ENCODE peak calls at places on chromosomes 5 and 9, in ten cellular contexts. X is fibroblast of pulmonary artery, C is Peyer's patch, K is fibroblast of mammary gland, B is endothelial cell, V is PC-3, Z is A549, S is choroid plexus epithelial cell, J is stomach, D is lower lobe of right lung. O is an unnamed sample.

GRCh38 chr5:139182528-139183296 is 15.5 kb downstream of the SIL1 start:
- DNase-seq in X (no peak), C (no peak), K (no peak), B (no peak), V (no peak), Z (no peak), S (no peak), J (no peak), D (no peak), O (no peak)

GRCh38 chr9:27528278-27528885 is 1.2 kb downstream of the MOB3B start:
- DNase-seq in X (peak), C (peak), K (peak), B (peak), V (no peak), Z (no peak), S (peak), J (peak), D (peak), O (no peak)

GRCh38 chr5:109516385-109516784 is 106.6 kb upstream of the PJA2 start:
- DNase-seq in X (peak), C (no peak), K (peak), B (no peak), V (peak), Z (no peak), S (no peak), J (no peak), D (no peak), O (peak)

GRCh38 chr5:119341452-119342349 is 14.1 kb upstream of the TNFAIP8 start:
- DNase-seq in X (no peak), C (no peak), K (no peak), B (no peak), V (no peak), Z (no peak), S (no peak), J (no peak), D (no peak), O (no peak)

GRCh38 chr5:28927559-28928326 is 1889.4 kb upstream of the CDH9 start:
- DNase-seq in X (no peak), C (no peak), K (no peak), B (no peak), V (no peak), Z (peak), S (no peak), J (no peak), D (peak), O (no peak)

GRCh38 chr5:180143656-180144364 is 65.2 kb downstream of the RASGEF1C start:
- DNase-seq in X (no peak), C (no peak), K (no peak), B (no peak), V (no peak), Z (no peak), S (no peak), J (no peak), D (no peak), O (no peak)

GRCh38 chr9:72268961-72269360 is 96.0 kb downstream of the ZFAND5 start:
- DNase-seq in X (no peak), C (no peak), K (no peak), B (no peak), V (no peak), Z (no peak), S (no peak), J (no peak), D (no peak), O (no peak)

GRCh38 chr5:91212336-91213092 is 170.6 kb downstream of the ARRDC3 start:
- DNase-seq in X (peak), C (no peak), K (peak), B (no peak), V (peak), Z (no peak), S (peak), J (no peak), D (no peak), O (peak)

GRCh38 chr5:155878991-155879575 is 447.9 kb upstream of the SGCD start:
- DNase-seq in X (no peak), C (no peak), K (no peak), B (no peak), V (no peak), Z (no peak), S (no peak), J (no peak), D (no peak), O (no peak)

GRCh38 chr9:123187131-123187530 is 81.3 kb downstream of the STRBP start:
- DNase-seq in X (no peak), C (no peak), K (no peak), B (no peak), V (no peak), Z (no peak), S (no peak), J (no peak), D (no peak), O (no peak)

GRCh38 chr9:123196124-123196523 is 72.3 kb downstream of the STRBP start:
- DNase-seq in X (no peak), C (no peak), K (no peak), B (no peak), V (no peak), Z (no peak), S (no peak), J (no peak), D (no peak), O (no peak)

GRCh38 chr9:123194023-123194422 is 74.4 kb downstream of the STRBP start:
- DNase-seq in X (no peak), C (no peak), K (no peak), B (no peak), V (no peak), Z (no peak), S (no peak), J (no peak), D (no peak), O (no peak)

GRCh38 chr9:123191660-123192059 is 76.7 kb downstream of the STRBP start:
- DNase-seq in X (no peak), C (no peak), K (no peak), B (no peak), V (no peak), Z (no peak), S (no peak), J (no peak), D (no peak), O (no peak)

DNA sequence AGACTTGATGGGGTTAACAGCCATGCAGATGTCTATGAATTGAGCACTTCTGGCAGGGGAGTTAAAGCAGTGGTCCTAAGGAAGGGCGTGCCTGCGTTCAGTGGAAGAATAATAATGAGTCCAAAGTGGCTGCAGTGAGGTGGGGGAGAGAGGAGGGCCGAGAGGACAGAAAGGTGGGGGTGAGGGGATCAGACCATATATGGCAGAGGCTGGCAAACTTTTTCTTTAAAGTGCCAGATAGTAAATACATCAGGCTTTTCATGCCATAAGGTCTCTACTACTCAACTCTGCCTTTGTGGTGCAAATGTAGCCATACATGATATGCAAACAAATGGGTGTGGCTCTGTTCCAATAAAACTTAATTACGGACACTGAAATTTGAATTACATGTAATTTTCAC is 77.1 kb downstream of the STRBP start:
- DNase-seq in X (no peak), C (no peak), K (no peak), B (no peak), V (no peak), Z (no peak), S (no peak), J (no peak), D (no peak), O (no peak)
- TF ChIP-seq CTCF in X (no peak), C (no peak), K (no peak), B (no peak), V (no peak), Z (no peak), S (no peak), J (no peak), D (no peak), O (no peak)

DNA sequence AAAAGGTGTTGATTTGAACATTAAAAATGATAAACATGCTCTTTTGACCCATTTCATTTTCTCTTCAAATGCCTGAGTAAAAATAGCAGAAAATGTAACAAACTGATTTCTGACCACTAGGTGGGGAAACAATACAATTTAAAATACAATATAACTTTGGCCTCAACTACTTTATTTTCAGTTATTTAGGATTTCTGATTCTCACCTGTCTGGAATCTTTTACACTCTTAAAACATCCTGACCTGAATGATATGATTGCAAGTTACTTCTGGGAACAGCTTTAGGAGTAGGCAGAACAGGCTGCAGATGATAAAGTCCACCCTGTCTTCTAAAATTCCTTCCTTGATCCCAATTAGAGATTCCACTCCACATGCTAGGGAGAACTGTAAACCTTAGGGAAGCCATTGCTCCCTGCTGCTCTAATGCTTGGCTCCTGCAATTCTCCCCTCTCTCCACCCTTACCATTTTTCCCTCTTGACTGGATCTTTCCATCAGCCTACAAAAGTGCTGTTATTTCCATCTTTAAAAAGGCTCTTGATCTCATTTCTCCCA is 70.3 kb downstream of the FYB1 start:
- DNase-seq in X (peak), C (no peak), K (peak), B (no peak), V (peak), Z (no peak), S (peak), J (no peak), D (no peak), O (peak)
- TF ChIP-seq CTCF in X (peak), C (peak), K (peak), B (peak), V (peak), Z (peak), S (peak), J (no peak), D (no peak), O (peak)

DNA sequence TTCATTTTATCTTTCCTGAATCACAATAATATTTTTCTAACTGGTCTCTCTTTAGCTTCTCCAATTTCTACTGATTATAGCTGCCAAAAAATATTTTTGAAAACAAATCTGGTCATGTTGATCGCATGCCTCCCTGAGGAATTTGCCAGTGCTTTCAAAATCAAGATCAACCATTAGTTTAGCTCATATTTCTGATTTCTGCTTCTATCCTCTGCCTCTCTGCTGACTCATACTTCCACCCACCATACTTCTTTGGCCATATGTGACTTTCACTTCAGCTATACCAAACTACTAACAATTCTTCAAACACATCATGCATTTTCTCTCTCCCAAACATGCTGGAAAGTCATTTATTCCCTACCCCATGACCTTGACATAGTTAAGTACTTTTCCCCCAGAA is 636.5 kb downstream of the TLE1 start:
- DNase-seq in X (peak), C (no peak), K (peak), B (no peak), V (no peak), Z (no peak), S (peak), J (no peak), D (no peak), O (no peak)
- TF ChIP-seq CTCF in X (no peak), C (no peak), K (no peak), B (no peak), V (no peak), Z (no peak), S (no peak), J (no peak), D (no peak), O (no peak)

GRCh38 chr5:2012885-2013284 is 130.2 kb upstream of the IRX4 start:
- DNase-seq in X (no peak), C (no peak), K (no peak), B (no peak), V (no peak), Z (no peak), S (no peak), J (no peak), D (no peak), O (no peak)

GRCh38 chr5:2015961-2016360 is 133.2 kb upstream of the IRX4 start:
- DNase-seq in X (no peak), C (no peak), K (no peak), B (no peak), V (no peak), Z (no peak), S (no peak), J (no peak), D (no peak), O (no peak)

GRCh38 chr5:2014058-2014610 is 131.4 kb upstream of the IRX4 start:
- DNase-seq in X (no peak), C (no peak), K (no peak), B (no peak), V (no peak), Z (no peak), S (no peak), J (no peak), D (no peak), O (no peak)

GRCh38 chr5:2013301-2014057 is 130.8 kb upstream of the IRX4 start:
- DNase-seq in X (no peak), C (no peak), K (no peak), B (no peak), V (no peak), Z (no peak), S (no peak), J (no peak), D (no peak), O (no peak)

DNA sequence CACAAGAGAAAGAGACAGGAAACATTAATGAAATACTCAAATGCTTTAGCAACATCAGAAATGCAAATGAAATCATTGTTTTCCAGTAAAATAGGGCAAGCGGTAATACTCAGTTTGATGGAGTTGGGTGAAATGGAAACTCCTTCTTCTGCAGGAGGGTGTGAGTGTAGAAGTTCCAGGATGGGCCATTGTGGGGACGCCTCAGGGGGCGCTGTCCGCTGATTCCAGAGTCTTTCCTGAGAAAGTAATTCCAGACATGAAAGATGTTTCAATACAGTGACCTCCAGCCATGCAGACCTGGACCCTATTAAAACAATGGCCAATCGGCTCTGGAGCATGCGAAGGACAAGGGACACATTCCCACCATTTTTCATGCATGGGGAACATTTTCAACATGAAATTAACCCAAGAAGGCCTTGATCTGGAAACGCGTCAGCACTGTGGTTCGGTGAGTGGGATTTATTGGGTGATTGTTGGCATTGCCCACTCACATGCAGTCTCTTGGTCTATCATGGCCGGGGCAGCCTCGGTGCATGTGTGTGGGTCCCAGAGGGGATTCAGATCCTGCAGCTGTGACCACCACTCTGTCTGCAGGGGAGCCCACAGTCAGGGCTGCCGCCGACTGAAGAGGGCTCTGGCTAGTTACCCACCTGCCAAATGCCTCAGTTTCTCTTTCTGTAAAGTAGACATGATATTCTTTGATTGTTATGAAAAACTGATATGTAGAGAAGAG is 132.6 kb upstream of the IRX4 start:
- DNase-seq in X (no peak), C (no peak), K (no peak), B (no peak), V (no peak), Z (no peak), S (no peak), J (no peak), D (no peak), O (no peak)
- TF ChIP-seq CTCF in X (no peak), C (no peak), K (no peak), B (peak), V (peak), Z (no peak), S (no peak), J (no peak), D (no peak), O (peak)

DNA sequence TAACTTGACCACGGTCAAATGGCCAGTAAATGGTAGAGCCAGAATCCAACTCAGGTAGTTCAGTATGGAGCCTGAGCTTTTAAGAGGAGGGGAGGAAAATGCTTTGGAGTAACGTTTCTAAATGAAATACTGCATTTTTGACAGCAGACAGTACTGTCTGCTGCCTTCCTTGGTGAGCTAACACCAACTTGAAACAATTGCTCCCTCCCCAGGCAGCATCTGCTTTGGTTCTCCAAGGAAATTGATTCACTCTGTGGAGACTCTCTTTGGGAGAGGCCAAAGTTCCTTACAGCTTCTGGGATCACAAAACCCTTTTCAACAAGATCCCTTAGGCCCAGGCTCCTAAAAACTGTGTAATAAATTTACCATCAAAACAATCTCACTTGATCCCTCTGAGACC is 75.2 kb upstream of the SSBP2 start:
- DNase-seq in X (peak), C (no peak), K (peak), B (no peak), V (no peak), Z (no peak), S (peak), J (no peak), D (no peak), O (peak)
- TF ChIP-seq CTCF in X (peak), C (no peak), K (peak), B (no peak), V (no peak), Z (no peak), S (peak), J (no peak), D (no peak), O (peak)

DNA sequence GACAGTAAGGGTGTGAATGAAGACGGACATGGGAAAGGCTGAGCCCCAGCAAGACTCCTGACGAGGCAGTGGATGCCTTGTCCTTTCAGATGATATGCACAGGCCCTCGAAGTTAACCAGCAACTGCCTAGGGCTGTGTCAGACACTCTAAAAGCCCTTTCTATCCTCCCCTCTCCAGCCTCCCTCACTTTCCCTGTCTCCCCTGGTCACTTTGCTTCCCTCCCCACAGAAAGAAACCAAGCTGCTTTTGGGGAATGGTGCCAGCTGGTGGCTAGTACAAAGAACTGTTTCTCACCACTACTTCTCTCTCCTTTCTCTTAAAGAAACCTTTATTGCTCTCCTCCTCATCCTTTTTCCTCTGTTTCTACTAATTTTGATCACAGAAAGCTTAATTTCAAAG is 21.4 kb downstream of the LHFPL2 start:
- DNase-seq in X (peak), C (no peak), K (peak), B (no peak), V (peak), Z (no peak), S (peak), J (no peak), D (no peak), O (no peak)
- TF ChIP-seq CTCF in X (peak), C (no peak), K (peak), B (no peak), V (peak), Z (peak), S (peak), J (no peak), D (peak), O (peak)